ENCODE peak calls at places on chromosomes 16 and 17, in four cellular contexts. B is dorsolateral prefrontal cortex, I is A549, V is body of pancreas. D is an unnamed sample.

GRCh38 chr16:49921791-49922456 is 66.0 kb upstream of the ZNF423 start:
- DNase-seq in B (peak; percentile 54), I (peak; percentile 66), V (peak; percentile 69), D (peak; percentile 48)

GRCh38 chr17:1177099-1177996 is 2.4 kb downstream of the ABR start:
- DNase-seq in B (peak; percentile 47), I (no peak), V (no peak), D (no peak)

GRCh38 chr16:49750341-49751011 is 105.4 kb downstream of the ZNF423 start:
- DNase-seq in B (no peak), I (no peak), V (no peak), D (no peak)

GRCh38 chr17:74836191-74836590 is 23.5 kb downstream of the GRIN2C start:
- DNase-seq in B (no peak), I (no peak), V (no peak), D (no peak)

GRCh38 chr16:19745286-19746018 is 27.4 kb downstream of the IQCK start:
- DNase-seq in B (no peak), I (no peak), V (no peak), D (no peak)

GRCh38 chr17:59565959-59566324 is 532 bp downstream of the DHX40 start:
- DNase-seq in B (peak; percentile 87), I (peak; percentile 95), V (peak; percentile 83), D (peak; percentile 15)

GRCh38 chr17:10657866-10658265 is 757 bp upstream of the MYH3 start:
- DNase-seq in B (no peak), I (no peak), V (no peak), D (no peak)

GRCh38 chr16:85847036-85847435 is 47.5 kb downstream of the COX4I1 start:
- DNase-seq in B (no peak), I (no peak), V (no peak), D (no peak)

GRCh38 chr17:14321476-14321949 is 20.6 kb downstream of the HS3ST3B1 start:
- DNase-seq in B (no peak), I (no peak), V (no peak), D (no peak)

GRCh38 chr17:35801583-35802224 is 6.3 kb upstream of the MMP28 start:
- DNase-seq in B (peak; percentile 63), I (no peak), V (peak; percentile 49), D (peak; percentile 82)

GRCh38 chr16:50509521-50510341 is 38.5 kb upstream of the NKD1 start:
- DNase-seq in B (no peak), I (no peak), V (no peak), D (no peak)

GRCh38 chr17:4014148-4014927 is 50.1 kb upstream of the ATP2A3 start:
- DNase-seq in B (no peak), I (no peak), V (no peak), D (no peak)

GRCh38 chr17:20189322-20189721 is 180.2 kb downstream of the SPECC1 start:
- DNase-seq in B (peak; percentile 94), I (no peak), V (no peak), D (no peak)

GRCh38 chr17:13993106-13993505 is 76.2 kb upstream of the COX10 start:
- DNase-seq in B (no peak), I (no peak), V (no peak), D (no peak)

DNA sequence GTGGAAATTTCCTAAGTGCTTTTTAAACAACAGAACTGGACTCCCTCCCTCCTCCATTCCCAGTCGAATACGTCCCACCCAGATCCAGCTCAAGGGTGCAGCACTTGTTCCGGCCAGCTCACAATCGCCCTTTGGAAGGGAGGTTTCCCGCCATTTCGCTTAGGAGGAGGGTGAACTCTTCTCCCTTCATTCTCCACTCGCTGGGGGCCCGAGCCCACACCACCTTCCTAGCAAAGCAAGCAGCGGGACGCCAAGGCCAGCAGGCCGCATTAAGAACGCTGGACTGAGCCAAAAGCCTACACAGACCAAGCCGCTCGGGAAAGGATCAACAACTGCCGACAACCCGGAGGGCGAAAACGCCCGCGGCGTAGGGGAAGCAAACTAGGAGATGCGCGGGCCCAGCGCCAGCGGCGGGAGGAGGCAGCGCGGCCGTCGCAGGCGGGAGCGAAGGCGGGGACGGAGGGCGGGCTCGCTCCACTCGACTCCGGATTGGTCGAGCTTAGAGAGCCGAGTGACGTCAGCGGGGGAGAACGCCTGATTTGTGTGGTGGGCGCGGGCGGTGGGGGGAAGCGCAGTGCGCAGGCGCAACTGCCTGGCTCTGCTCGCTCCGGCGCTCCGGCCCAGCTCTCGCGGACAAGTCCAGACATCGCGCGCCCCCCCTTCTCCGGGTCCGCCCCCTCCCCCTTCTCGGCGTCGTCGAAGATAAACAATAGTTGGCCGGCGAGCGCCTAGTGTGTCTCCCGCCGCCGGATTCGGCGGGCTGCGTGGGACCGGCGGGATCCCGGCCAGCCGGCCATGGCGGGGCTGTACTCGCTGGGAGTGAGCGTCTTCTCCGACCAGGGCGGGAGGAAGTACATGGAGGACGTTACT is at the start of gene PPM1D:
- DNase-seq in B (peak; percentile 98), I (peak; percentile 99), V (peak; percentile 100), D (peak; percentile 99)
- TF ChIP-seq CTCF in B (peak; percentile 33), I (no peak), V (peak; percentile 22), D (peak; percentile 30)

GRCh38 chr16:68345351-68345810 is 34.6 kb downstream of the PRMT7 start:
- DNase-seq in B (no peak), I (no peak), V (no peak), D (no peak)
- TF ChIP-seq CTCF in B (no peak), I (no peak), V (no peak), D (no peak)

GRCh38 chr17:56125830-56126819 is 27.1 kb upstream of the ANKFN1 start:
- DNase-seq in B (no peak), I (no peak), V (peak; percentile 13), D (peak; percentile 79)
- TF ChIP-seq CTCF in B (peak; percentile 57), I (peak; percentile 42), V (peak; percentile 43), D (peak; percentile 30)

GRCh38 chr17:7858487-7858832 is 657 bp downstream of the CYB5D1 start:
- DNase-seq in B (peak; percentile 45), I (peak; percentile 69), V (peak; percentile 49), D (no peak)
- TF ChIP-seq CTCF in B (no peak), I (peak; percentile 13), V (peak; percentile 43), D (peak; percentile 58)

GRCh38 chr17:72590882-72591499 is 470.2 kb downstream of the SOX9 start:
- DNase-seq in B (no peak), I (peak; percentile 53), V (no peak), D (no peak)

GRCh38 chr17:72592967-72593325 is 472.1 kb downstream of the SOX9 start:
- DNase-seq in B (no peak), I (no peak), V (no peak), D (no peak)

GRCh38 chr17:72591500-72592241 is 470.9 kb downstream of the SOX9 start:
- DNase-seq in B (no peak), I (no peak), V (peak; percentile 49), D (no peak)

GRCh38 chr17:72592242-72592966 is 471.6 kb downstream of the SOX9 start:
- DNase-seq in B (peak; percentile 69), I (peak; percentile 97), V (peak; percentile 87), D (peak; percentile 73)

GRCh38 chr17:72594248-72594647 is 473.4 kb downstream of the SOX9 start:
- DNase-seq in B (no peak), I (no peak), V (no peak), D (no peak)
- TF ChIP-seq CTCF in B (no peak), I (no peak), V (no peak), D (no peak)

GRCh38 chr16:48537909-48538745 is 71.9 kb downstream of the N4BP1 start:
- DNase-seq in B (no peak), I (no peak), V (peak; percentile 44), D (peak; percentile 57)

GRCh38 chr16:48537275-48537674 is 72.7 kb downstream of the N4BP1 start:
- DNase-seq in B (no peak), I (no peak), V (no peak), D (no peak)

GRCh38 chr16:48539485-48540221 is 70.3 kb downstream of the N4BP1 start:
- DNase-seq in B (no peak), I (no peak), V (no peak), D (no peak)

GRCh38 chr16:48540222-48540900 is 69.6 kb downstream of the N4BP1 start:
- DNase-seq in B (no peak), I (no peak), V (no peak), D (no peak)

GRCh38 chr16:48538746-48539484 is 71.1 kb downstream of the N4BP1 start:
- DNase-seq in B (no peak), I (no peak), V (no peak), D (no peak)
- TF ChIP-seq CTCF in B (peak; percentile 21), I (peak; percentile 19), V (peak; percentile 15), D (no peak)

DNA sequence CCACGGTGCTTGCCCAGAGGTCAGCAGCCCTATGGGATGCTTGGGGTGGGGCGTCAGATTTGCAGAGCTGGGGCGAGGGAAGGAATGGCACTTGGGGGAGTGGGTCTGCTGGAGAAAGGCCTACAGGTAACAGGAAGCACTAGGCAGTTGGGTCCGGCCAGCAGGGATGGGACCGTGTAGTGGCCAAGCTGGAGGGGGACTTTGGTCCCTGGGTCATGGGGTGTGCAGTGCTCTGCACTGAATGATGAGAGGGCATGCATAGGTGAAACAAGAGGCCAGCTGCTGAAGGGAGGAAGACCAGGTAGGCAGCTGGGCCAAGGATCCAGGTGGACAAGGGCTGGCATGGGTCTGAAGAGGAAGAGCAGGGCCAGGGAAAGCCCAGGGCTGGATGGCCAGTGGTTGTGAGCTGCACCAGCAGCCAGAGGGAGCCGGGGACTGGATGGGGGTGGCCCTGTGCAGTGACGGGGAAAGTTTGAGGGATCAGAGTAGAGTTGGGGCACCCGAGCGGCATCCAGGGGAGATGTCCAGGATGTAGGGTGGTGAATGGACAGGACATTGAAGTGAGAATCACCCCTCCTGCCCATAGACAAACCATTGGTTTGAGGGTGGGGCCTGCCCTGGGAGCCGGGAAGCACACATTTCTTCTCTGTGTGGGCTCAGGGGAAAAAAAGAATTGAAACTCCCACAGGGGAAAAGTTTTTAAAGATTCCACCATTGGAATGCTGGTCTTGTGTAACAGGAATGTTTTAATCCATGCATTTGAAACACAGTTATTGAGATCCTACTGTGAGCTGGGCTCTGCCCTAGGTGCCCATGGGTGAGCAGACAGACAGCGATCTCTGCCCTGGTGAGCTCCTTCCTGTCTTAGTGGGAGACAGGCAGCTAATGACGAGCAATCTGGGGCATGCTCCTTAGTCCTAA is 25.1 kb downstream of the RAI1 start:
- DNase-seq in B (no peak), I (no peak), V (no peak), D (no peak)
- TF ChIP-seq CTCF in B (no peak), I (no peak), V (no peak), D (no peak)

D was measured in prostate gland.